ENCODE peak calls at places on chromosomes 11 and 22, in ten cellular contexts. Y is endothelial cell of umbilical vein, M is Peyer's patch, B is BJ, G is adipocyte, W is heart left ventricle, H is thoracic aorta, S is Caco-2, Q is left ventricle myocardium inferior, J is IMR-90. V is an unnamed sample.
A peak's percentile ranks its signal among the peaks of the same experiment; 100 is the strongest.

GRCh38 chr22:16922076-16922475 is 85.9 kb downstream of the GAB4 start:
- DNase-seq in Y (no peak), M (no peak), B (no peak), G (no peak), W (no peak), H (no peak), S (no peak), Q (no peak), J (no peak), V (no peak)

GRCh38 chr22:29626497-29627195 is 23.2 kb downstream of the NF2 start:
- DNase-seq in Y (no peak), M (no peak), B (peak; percentile 80), G (peak; percentile 96), W (no peak), H (no peak), S (no peak), Q (no peak), J (peak; percentile 91), V (peak; percentile 83)

GRCh38 chr11:64251986-64252837 is 882 bp downstream of the PLCB3 start:
- DNase-seq in Y (no peak), M (peak; percentile 86), B (no peak), G (peak; percentile 49), W (peak; percentile 60), H (no peak), S (peak; percentile 77), Q (peak; percentile 53), J (no peak), V (peak; percentile 49)

GRCh38 chr11:122116591-122116990 is 576 bp upstream of the BLID start:
- DNase-seq in Y (no peak), M (no peak), B (no peak), G (no peak), W (no peak), H (no peak), S (no peak), Q (no peak), J (no peak), V (no peak)

GRCh38 chr11:76628408-76628947 is 42.1 kb downstream of the LRRC32 start:
- DNase-seq in Y (no peak), M (peak; percentile 41), B (no peak), G (no peak), W (no peak), H (no peak), S (no peak), Q (no peak), J (no peak), V (no peak)

GRCh38 chr11:65428578-65429068 is 6.0 kb downstream of the NEAT1 start:
- DNase-seq in Y (no peak), M (peak; percentile 64), B (no peak), G (peak; percentile 44), W (peak; percentile 33), H (no peak), S (no peak), Q (no peak), J (no peak), V (peak; percentile 51)

GRCh38 chr11:120492486-120492885 is 19.1 kb upstream of the GRIK4 start:
- DNase-seq in Y (no peak), M (no peak), B (no peak), G (no peak), W (no peak), H (no peak), S (no peak), Q (no peak), J (no peak), V (no peak)

GRCh38 chr11:116927163-116927772 is 89.8 kb upstream of the APOA1 start:
- DNase-seq in Y (peak; percentile 16), M (peak; percentile 79), B (no peak), G (peak; percentile 5), W (no peak), H (no peak), S (peak; percentile 69), Q (no peak), J (no peak), V (no peak)

GRCh38 chr11:112864715-112865114 is 96.5 kb upstream of the NCAM1 start:
- DNase-seq in Y (no peak), M (no peak), B (no peak), G (no peak), W (no peak), H (no peak), S (no peak), Q (no peak), J (no peak), V (no peak)

GRCh38 chr11:4865855-4866254 is 15.8 kb upstream of the OR51T1 start:
- DNase-seq in Y (no peak), M (no peak), B (no peak), G (no peak), W (no peak), H (no peak), S (no peak), Q (no peak), J (no peak), V (no peak)

GRCh38 chr22:22908941-22909604 is 21.5 kb downstream of the IGLL5 start:
- DNase-seq in Y (no peak), M (no peak), B (no peak), G (no peak), W (no peak), H (no peak), S (no peak), Q (no peak), J (no peak), V (no peak)

GRCh38 chr22:46617250-46618103 is 2.7 kb upstream of the GRAMD4 start:
- DNase-seq in Y (no peak), M (no peak), B (no peak), G (peak; percentile 22), W (no peak), H (no peak), S (no peak), Q (no peak), J (peak; percentile 20), V (no peak)

GRCh38 chr11:102552020-102552419 is 21.5 kb upstream of the MMP7 start:
- DNase-seq in Y (no peak), M (no peak), B (no peak), G (no peak), W (no peak), H (no peak), S (no peak), Q (no peak), J (no peak), V (peak; percentile 18)

GRCh38 chr11:64960719-64961118 is 11.2 kb downstream of the MAJIN start:
- DNase-seq in Y (no peak), M (no peak), B (no peak), G (peak; percentile 24), W (no peak), H (no peak), S (no peak), Q (no peak), J (no peak), V (no peak)

GRCh38 chr11:22338465-22338810 is 257 bp downstream of the SLC17A6 start:
- DNase-seq in Y (no peak), M (no peak), B (no peak), G (no peak), W (no peak), H (no peak), S (no peak), Q (no peak), J (no peak), V (no peak)
- H3K27me3 ChIP-seq in Y (peaks cover 45% of the 10 kb centered on the region), M (no peaks in the 10 kb centered on the region), B (peaks cover 16% of the 10 kb centered on the region), G (peaks cover 61% of the 10 kb centered on the region), W (peaks cover 68% of the 10 kb centered on the region), H (peaks cover 7% of the 10 kb centered on the region), S (no peaks in the 10 kb centered on the region), Q (peaks cover 91% of the 10 kb centered on the region), J (peaks cover 32% of the 10 kb centered on the region), V (peaks cover 34% of the 10 kb centered on the region)

GRCh38 chr22:35915477-35916013 is 113.1 kb downstream of the RBFOX2 start:
- DNase-seq in Y (peak; percentile 47), M (no peak), B (no peak), G (peak; percentile 47), W (no peak), H (no peak), S (no peak), Q (no peak), J (peak; percentile 66), V (peak; percentile 77)

GRCh38 chr22:35913925-35914324 is 114.7 kb downstream of the RBFOX2 start:
- DNase-seq in Y (no peak), M (no peak), B (no peak), G (no peak), W (no peak), H (no peak), S (no peak), Q (no peak), J (no peak), V (no peak)

GRCh38 chr22:35912668-35913067 is 116.0 kb downstream of the RBFOX2 start:
- DNase-seq in Y (no peak), M (no peak), B (no peak), G (peak; percentile 43), W (no peak), H (no peak), S (no peak), Q (no peak), J (no peak), V (no peak)

GRCh38 chr22:35914665-35915476 is 113.8 kb downstream of the RBFOX2 start:
- DNase-seq in Y (peak; percentile 88), M (peak; percentile 75), B (no peak), G (peak; percentile 96), W (peak; percentile 70), H (peak; percentile 33), S (peak; percentile 87), Q (no peak), J (peak; percentile 91), V (peak; percentile 91)

GRCh38 chr22:35914357-35914664 is 114.3 kb downstream of the RBFOX2 start:
- DNase-seq in Y (no peak), M (no peak), B (no peak), G (no peak), W (no peak), H (no peak), S (no peak), Q (no peak), J (no peak), V (no peak)
- H3K4me3 ChIP-seq in Y (no peak overlapping the region), M (peak overlapping the region; percentile 50), B (no peak overlapping the region), G (peak overlapping the region; percentile 82), W (peak overlapping the region; percentile 37), H (peak overlapping the region; percentile 71), S (no peak overlapping the region), Q (peak overlapping the region; percentile 66), J (no peak overlapping the region), V (no peak overlapping the region)

GRCh38 chr11:20671856-20672546 is 2.6 kb downstream of the NELL1 start:
- DNase-seq in Y (no peak), M (no peak), B (no peak), G (no peak), W (no peak), H (no peak), S (no peak), Q (no peak), J (no peak), V (peak; percentile 16)
- H3K27me3 ChIP-seq in Y (peaks cover 33% of the 10 kb centered on the region), M (no peaks in the 10 kb centered on the region), B (peaks cover 24% of the 10 kb centered on the region), G (peaks cover 69% of the 10 kb centered on the region), W (peaks cover 86% of the 10 kb centered on the region), H (no peaks in the 10 kb centered on the region), S (no peaks in the 10 kb centered on the region), Q (peaks cover 100% of the 10 kb centered on the region), J (peaks cover 25% of the 10 kb centered on the region), V (peaks cover 39% of the 10 kb centered on the region)

GRCh38 chr22:31533391-31533790 is 37.1 kb downstream of the SFI1 start:
- DNase-seq in Y (no peak), M (no peak), B (no peak), G (no peak), W (no peak), H (no peak), S (no peak), Q (no peak), J (no peak), V (no peak)

GRCh38 chr22:31532060-31532459 is 35.7 kb downstream of the SFI1 start:
- DNase-seq in Y (no peak), M (no peak), B (no peak), G (peak; percentile 59), W (no peak), H (no peak), S (no peak), Q (no peak), J (peak; percentile 3), V (no peak)

GRCh38 chr22:31526275-31526674 is 29.9 kb downstream of the SFI1 start:
- DNase-seq in Y (no peak), M (no peak), B (no peak), G (no peak), W (no peak), H (no peak), S (no peak), Q (no peak), J (no peak), V (no peak)

GRCh38 chr22:31530816-31531180 is 34.5 kb downstream of the SFI1 start:
- DNase-seq in Y (no peak), M (no peak), B (no peak), G (peak; percentile 76), W (no peak), H (no peak), S (no peak), Q (no peak), J (no peak), V (no peak)
- H3K4me3 ChIP-seq in Y (no peak overlapping the region), M (no peak overlapping the region), B (no peak overlapping the region), G (peak overlapping the region; percentile 8), W (no peak overlapping the region), H (peak overlapping the region; percentile 13), S (no peak overlapping the region), Q (no peak overlapping the region), J (no peak overlapping the region), V (no peak overlapping the region)

V was measured in bronchial epithelial cell.